ENCODE peak calls at places on chromosomes 5 and 9, in seven cellular contexts. X, A, U, N, I, W and M are unnamed samples. For H3K4me1, the result is how much of the 10 kb centered on the place peaks cover.

GRCh38 chr5:179345429-179346321 is at the start of gene ADAMTS2:
- DNase-seq in X (peak), A (peak), U (no peak), N (peak), I (peak), W (peak), M (peak)

GRCh38 chr5:127515693-127516440 is 1.6 kb upstream of the PRRC1 start:
- DNase-seq in X (no peak), A (no peak), U (no peak), N (no peak), I (no peak), W (no peak), M (no peak)

GRCh38 chr9:83620841-83621636 is 1.9 kb upstream of the IDNK start:
- DNase-seq in X (peak), A (peak), U (peak), N (peak), I (peak), W (peak), M (peak)

GRCh38 chr5:1109542-1110259 is 2.2 kb downstream of the SLC12A7 start:
- DNase-seq in X (no peak), A (no peak), U (no peak), N (no peak), I (no peak), W (no peak), M (no peak)

GRCh38 chr5:115457985-115458384 is 86.6 kb downstream of the FEM1C start:
- DNase-seq in X (no peak), A (peak), U (no peak), N (no peak), I (no peak), W (no peak), M (no peak)

GRCh38 chr5:141772281-141772680 is 90.3 kb upstream of the ARAP3 start:
- DNase-seq in X (peak), A (no peak), U (no peak), N (no peak), I (no peak), W (no peak), M (no peak)

GRCh38 chr5:6522337-6522736 is 73.7 kb downstream of the UBE2QL1 start:
- DNase-seq in X (no peak), A (no peak), U (no peak), N (no peak), I (no peak), W (no peak), M (no peak)

GRCh38 chr5:41636605-41637004 is 126.2 kb upstream of the PLCXD3 start:
- DNase-seq in X (peak), A (peak), U (no peak), N (peak), I (peak), W (peak), M (peak)

GRCh38 chr9:87375397-87376073 is 122.1 kb upstream of the DAPK1 start:
- DNase-seq in X (no peak), A (no peak), U (peak), N (no peak), I (no peak), W (no peak), M (no peak)

GRCh38 chr9:104780796-104781395 is 17.0 kb downstream of the NIPSNAP3B start:
- DNase-seq in X (peak), A (peak), U (no peak), N (no peak), I (no peak), W (peak), M (no peak)

GRCh38 chr5:174839196-174839595 is 114.8 kb downstream of the MSX2 start:
- DNase-seq in X (no peak), A (no peak), U (no peak), N (no peak), I (no peak), W (no peak), M (no peak)

DNA sequence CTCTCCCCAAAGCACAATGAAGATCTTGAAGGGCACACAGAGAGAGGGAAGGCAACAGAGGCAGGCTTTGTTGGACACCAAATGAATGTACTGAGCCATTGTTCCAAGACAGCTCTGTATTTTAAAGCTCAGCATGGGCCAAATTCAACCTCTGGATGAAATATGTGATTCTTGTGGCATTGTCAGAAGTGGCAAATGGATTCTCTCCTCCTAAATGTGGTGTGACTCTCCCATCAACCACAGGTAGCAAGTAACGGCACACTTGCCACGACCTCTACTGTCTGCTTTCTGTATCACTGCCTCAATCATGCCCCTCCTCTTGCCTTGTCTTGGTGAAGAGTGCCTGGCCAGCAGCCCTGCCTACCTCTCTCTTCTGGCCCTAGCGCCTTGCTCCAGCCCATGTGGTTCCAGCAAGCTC is 6.1 kb upstream of the MOB3B start:
- DNase-seq in X (no peak), A (peak), U (peak), N (no peak), I (peak), W (no peak), M (peak)
- H3K4me1 ChIP-seq in X (under half), A (under half), U (under half), N (under half), I (under half), W (under half), M (under half)

GRCh38 chr9:34126207-34127034 is at the start of gene DCAF12:
- DNase-seq in X (peak), A (peak), U (peak), N (peak), I (peak), W (peak), M (peak)
- H2BK5ac ChIP-seq in X (peak), A (peak), U (peak), N (peak), I (peak), W (no peak), M (no peak)

GRCh38 chr9:19464764-19465570 is 56.2 kb downstream of the ACER2 start:
- DNase-seq in X (peak), A (peak), U (peak), N (peak), I (peak), W (peak), M (peak)
- H3K4me1 ChIP-seq in X (under half), A (under half), U (under half), N (under half), I (under half), W (under half), M (under half)

GRCh38 chr9:110995511-110996340 is 42.5 kb downstream of the LPAR1 start:
- DNase-seq in X (peak), A (no peak), U (no peak), N (no peak), I (no peak), W (peak), M (no peak)

GRCh38 chr9:110996436-110997224 is 41.6 kb downstream of the LPAR1 start:
- DNase-seq in X (peak), A (no peak), U (no peak), N (no peak), I (no peak), W (peak), M (no peak)

GRCh38 chr9:110997847-110998246 is 40.4 kb downstream of the LPAR1 start:
- DNase-seq in X (peak), A (no peak), U (no peak), N (no peak), I (no peak), W (no peak), M (no peak)

GRCh38 chr9:110990481-110990880 is 47.8 kb downstream of the LPAR1 start:
- DNase-seq in X (no peak), A (no peak), U (no peak), N (no peak), I (no peak), W (no peak), M (no peak)

DNA sequence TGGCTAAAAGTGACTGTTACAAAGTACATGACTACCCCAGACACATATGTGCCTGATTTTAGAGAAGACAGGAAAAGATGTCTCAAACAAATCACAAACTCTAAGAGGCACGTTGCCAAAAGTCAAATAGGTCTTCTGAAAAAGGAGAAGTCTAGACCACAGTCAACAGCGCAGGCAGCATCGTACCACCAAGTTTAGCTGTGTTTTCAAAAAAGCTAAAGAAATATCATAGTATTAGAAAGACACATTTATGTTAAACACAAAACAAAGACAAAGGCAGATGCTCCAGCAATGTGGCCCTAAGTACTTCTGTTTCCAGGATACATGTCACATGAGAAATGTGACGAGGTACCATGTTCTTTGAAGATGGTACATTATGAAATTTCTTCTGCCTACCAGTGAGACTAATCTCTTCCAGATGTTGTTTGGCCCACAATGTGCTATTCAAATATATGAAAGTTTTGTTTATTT is 43.5 kb downstream of the LPAR1 start:
- DNase-seq in X (peak), A (no peak), U (no peak), N (no peak), I (no peak), W (peak), M (no peak)
- H2BK5ac ChIP-seq in X (peak), A (no peak), U (no peak), N (no peak), I (no peak), W (no peak), M (no peak)

GRCh38 chr5:68243681-68244080 is 28.1 kb downstream of the PIK3R1 start:
- DNase-seq in X (no peak), A (no peak), U (no peak), N (no peak), I (no peak), W (no peak), M (no peak)

GRCh38 chr5:68243251-68243650 is 27.7 kb downstream of the PIK3R1 start:
- DNase-seq in X (no peak), A (no peak), U (no peak), N (no peak), I (no peak), W (no peak), M (no peak)

GRCh38 chr5:68247627-68248026 is 32.1 kb downstream of the PIK3R1 start:
- DNase-seq in X (no peak), A (no peak), U (no peak), N (no peak), I (no peak), W (no peak), M (no peak)

GRCh38 chr5:68246802-68247201 is 31.2 kb downstream of the PIK3R1 start:
- DNase-seq in X (no peak), A (peak), U (no peak), N (no peak), I (no peak), W (no peak), M (no peak)

GRCh38 chr5:68245325-68245724 is 29.8 kb downstream of the PIK3R1 start:
- DNase-seq in X (peak), A (no peak), U (no peak), N (peak), I (no peak), W (peak), M (no peak)
- H3K4me1 ChIP-seq in X (under half), A (under half), U (under half), N (under half), I (under half), W (under half), M (under half)

GRCh38 chr5:148382961-148383360 is 797 bp upstream of the FBXO38 start:
- DNase-seq in X (no peak), A (no peak), U (no peak), N (no peak), I (no peak), W (no peak), M (no peak)

GRCh38 chr5:148381906-148382305 is 1.9 kb upstream of the FBXO38 start:
- DNase-seq in X (no peak), A (peak), U (no peak), N (no peak), I (no peak), W (no peak), M (no peak)

GRCh38 chr5:148378670-148379069 is 5.1 kb upstream of the FBXO38 start:
- DNase-seq in X (no peak), A (no peak), U (no peak), N (no peak), I (no peak), W (no peak), M (no peak)

GRCh38 chr5:148376198-148376597 is 7.6 kb upstream of the FBXO38 start:
- DNase-seq in X (no peak), A (peak), U (no peak), N (no peak), I (no peak), W (no peak), M (no peak)

DNA sequence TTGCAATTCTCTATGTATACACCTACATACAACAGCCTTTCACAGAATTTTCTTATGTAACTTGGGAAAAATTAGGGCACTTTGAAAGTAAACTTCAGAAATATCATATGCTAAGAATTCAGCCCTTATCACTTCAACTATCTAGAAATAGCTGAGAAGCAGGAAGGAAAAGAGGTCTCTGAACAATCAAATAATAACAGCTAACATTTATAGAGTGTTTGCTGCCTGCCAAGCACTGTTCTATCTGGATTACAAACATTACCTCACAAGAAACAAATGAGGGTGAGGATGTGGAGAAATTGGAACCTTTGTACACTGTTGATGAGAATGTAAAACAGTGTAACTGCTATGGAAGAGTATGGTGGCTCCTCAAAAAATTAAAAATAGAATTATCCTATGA is 4.4 kb upstream of the FBXO38 start:
- DNase-seq in X (no peak), A (no peak), U (no peak), N (no peak), I (no peak), W (no peak), M (no peak)
- H2BK5ac ChIP-seq in X (no peak), A (no peak), U (no peak), N (no peak), I (no peak), W (no peak), M (no peak)

GRCh38 chr5:55258339-55258738 is 24.9 kb upstream of the CCNO start:
- DNase-seq in X (no peak), A (no peak), U (no peak), N (no peak), I (no peak), W (no peak), M (no peak)
- H3K4me1 ChIP-seq in X (under half), A (under half), U (under half), N (under half), I (under half), W (under half), M (under half)

DNA sequence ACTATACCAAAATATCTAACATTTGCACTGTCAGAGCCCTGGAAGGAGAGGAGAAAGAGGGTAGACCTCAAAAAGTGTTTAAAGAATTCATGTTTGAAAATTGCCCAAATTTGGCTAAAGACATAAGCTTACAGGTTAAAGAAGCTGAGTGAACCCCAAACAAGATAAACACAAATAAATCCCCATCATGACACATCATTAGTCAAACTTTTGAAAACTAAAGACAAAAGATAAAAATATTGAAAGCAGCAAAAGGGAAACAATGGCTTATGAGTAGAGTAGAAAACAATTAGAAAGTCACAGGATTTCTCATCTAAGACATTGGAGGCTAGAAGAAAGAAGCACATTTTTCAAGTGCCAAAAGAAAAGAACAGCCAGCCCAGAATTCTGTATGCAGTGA is 6.1 kb upstream of the UBLCP1 start:
- DNase-seq in X (no peak), A (no peak), U (no peak), N (no peak), I (no peak), W (no peak), M (no peak)
- H2BK5ac ChIP-seq in X (no peak), A (no peak), U (no peak), N (no peak), I (no peak), W (no peak), M (no peak)

DNA sequence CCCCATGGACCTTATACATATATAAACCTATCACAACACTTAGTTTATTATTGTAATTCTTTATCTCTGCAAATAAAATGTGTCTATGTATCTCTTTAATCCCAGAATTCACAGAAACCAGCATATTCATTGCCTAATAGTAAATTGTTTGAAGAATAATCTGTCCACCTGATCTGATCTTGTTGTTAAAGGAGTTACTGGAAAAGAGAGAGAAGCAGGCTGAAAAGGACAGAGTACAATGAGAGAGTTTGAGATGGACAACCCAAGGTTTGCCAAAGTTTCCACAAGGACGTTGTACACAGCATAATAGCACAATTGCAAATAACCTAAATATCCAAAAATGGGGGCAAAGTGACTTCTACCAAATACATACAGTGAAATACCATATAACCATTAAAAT is 23.8 kb downstream of the PLPP1 start:
- DNase-seq in X (no peak), A (no peak), U (no peak), N (no peak), I (no peak), W (no peak), M (no peak)
- H3K4me1 ChIP-seq in X (under half), A (under half), U (under half), N (under half), I (under half), W (under half), M (under half)

GRCh38 chr9:111661802-111662491 is 542 bp downstream of the GNG10 start:
- DNase-seq in X (peak), A (peak), U (peak), N (peak), I (peak), W (peak), M (peak)
- H2BK5ac ChIP-seq in X (peak), A (peak), U (no peak), N (peak), I (peak), W (no peak), M (no peak)